ENCODE peak calls at places on chromosomes 11 and 22, in five cellular contexts. X is fibroblast of pulmonary artery, D is AG04449, A is Peyer's patch, M is IMR-90. B is an unnamed sample.

GRCh38 chr22:48717076-48717810 is 1110.4 kb downstream of the BRD1 start:
- DNase-seq in D (no peak), M (no peak), X (no peak), A (no peak), B (peak)

GRCh38 chr11:4921796-4922195 is 2.3 kb downstream of the OR51G1 start:
- DNase-seq in X (no peak), A (no peak), M (no peak), D (no peak), B (no peak)

GRCh38 chr11:363948-364761 is 5.1 kb upstream of the B4GALNT4 start:
- DNase-seq in A (peak), X (peak), M (no peak), D (no peak), B (peak)

GRCh38 chr11:74546752-74547151 is 45.6 kb upstream of the POLD3 start:
- DNase-seq in X (no peak), D (no peak), A (peak), M (no peak), B (peak)

GRCh38 chr11:11207428-11207827 is 145.6 kb downstream of the CSNK2A3 start:
- DNase-seq in A (no peak), D (no peak), M (no peak), X (no peak), B (no peak)

GRCh38 chr22:36753916-36754315 is 22.0 kb downstream of the IFT27 start:
- DNase-seq in M (no peak), A (peak), X (no peak), D (no peak), B (peak)

GRCh38 chr11:61695917-61696316 is 15.7 kb downstream of the DAGLA start:
- DNase-seq in M (peak), X (peak), A (peak), D (peak), B (peak)

GRCh38 chr11:62130498-62131464 is 7.0 kb downstream of the INCENP start:
- DNase-seq in M (no peak), X (no peak), D (no peak), A (peak), B (no peak)

GRCh38 chr11:69919659-69920499 is 100.7 kb upstream of the FGF3 start:
- DNase-seq in D (no peak), X (no peak), M (no peak), A (peak), B (no peak)

GRCh38 chr11:35579557-35580396 is 38.5 kb upstream of the FJX1 start:
- DNase-seq in A (no peak), X (peak), D (peak), M (peak), B (no peak)

GRCh38 chr11:2807276-2807681 is 78.3 kb downstream of the CDKN1C start:
- DNase-seq in M (no peak), D (no peak), X (peak), A (peak), B (peak)

GRCh38 chr11:79080506-79080905 is 360.3 kb downstream of the TENM4 start:
- DNase-seq in M (peak), D (no peak), A (no peak), X (peak), B (no peak)

GRCh38 chr22:33785283-33785991 is 134.8 kb downstream of the LARGE1 start:
- DNase-seq in A (no peak), M (peak), X (peak), D (peak), B (no peak)

GRCh38 chr11:120125005-120125404 is 12.9 kb downstream of the TRIM29 start:
- DNase-seq in A (peak), X (no peak), M (peak), D (no peak), B (peak)

GRCh38 chr11:62013266-62014157 is 46.1 kb upstream of the FTH1 start:
- DNase-seq in D (no peak), M (no peak), X (peak), A (no peak), B (no peak)

GRCh38 chr11:43021466-43021865 is 290.3 kb upstream of the API5 start:
- DNase-seq in M (no peak), A (no peak), D (no peak), X (no peak), B (no peak)

GRCh38 chr11:62593434-62594044 is 2.2 kb upstream of the TUT1 start:
- DNase-seq in X (peak), A (peak), M (peak), D (no peak), B (peak)

GRCh38 chr22:36405221-36405631 is 17.5 kb upstream of the MYH9 start:
- DNase-seq in D (no peak), A (no peak), M (no peak), X (no peak), B (no peak)

GRCh38 chr22:21995660-21996059 is 13.1 kb upstream of the TOP3B start:
- DNase-seq in X (no peak), D (no peak), A (no peak), M (no peak), B (no peak)

GRCh38 chr11:8989411-8989810 is 14.4 kb downstream of the NRIP3 start:
- DNase-seq in M (peak), D (no peak), A (no peak), X (peak), B (no peak)

GRCh38 chr11:69471329-69472052 is 10.0 kb upstream of the LINC01488 start:
- DNase-seq in D (no peak), A (no peak), X (peak), M (peak), B (no peak)

GRCh38 chr22:21652010-21652546 is 10.0 kb downstream of the SDF2L1 start:
- DNase-seq in D (no peak), M (peak), A (peak), X (peak), B (peak)

GRCh38 chr11:4115128-4115527 is 20.5 kb downstream of the RRM1 start:
- DNase-seq in A (no peak), M (no peak), D (no peak), X (no peak), B (no peak)

GRCh38 chr11:122032317-122032716 is 83.7 kb downstream of the BLID start:
- DNase-seq in D (peak), X (no peak), A (no peak), M (no peak), B (no peak)

GRCh38 chr11:43582024-43582836 is 98.3 kb upstream of the HSD17B12 start:
- DNase-seq in X (no peak), M (no peak), D (no peak), A (no peak), B (no peak)

GRCh38 chr22:27213766-27214581 is 556.6 kb downstream of the MIAT start:
- DNase-seq in X (peak), D (no peak), M (peak), A (peak), B (no peak)

DNA sequence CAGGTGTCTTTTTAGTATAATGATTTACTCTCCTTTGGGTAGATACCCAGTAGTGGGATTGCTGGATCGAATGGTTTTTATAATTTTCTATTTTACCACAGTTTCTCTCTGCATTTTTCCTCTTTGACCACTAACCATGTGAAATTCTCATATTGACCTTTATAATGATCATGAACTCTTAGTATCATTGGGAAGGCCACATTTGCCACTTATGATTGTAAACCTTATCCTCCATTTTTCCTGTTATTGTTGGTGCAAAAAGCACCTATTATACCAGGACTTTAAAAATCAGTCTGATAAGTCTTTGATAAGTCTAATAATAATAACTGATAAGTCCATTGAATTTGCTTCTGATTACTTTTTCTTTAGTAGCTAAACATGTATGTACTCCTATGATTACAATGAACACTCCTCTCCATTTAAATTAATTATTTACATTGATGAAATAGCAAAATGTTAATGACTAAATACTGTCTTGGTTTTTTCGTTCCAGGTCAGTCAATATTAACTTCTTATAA is 9.6 kb downstream of the NEAT1 start:
- DNase-seq in X (peak), A (no peak), M (peak), D (no peak), B (no peak)
- H3K4me3 ChIP-seq in X (peak), A (no peak), M (no peak), D (peak), B (no peak)

DNA sequence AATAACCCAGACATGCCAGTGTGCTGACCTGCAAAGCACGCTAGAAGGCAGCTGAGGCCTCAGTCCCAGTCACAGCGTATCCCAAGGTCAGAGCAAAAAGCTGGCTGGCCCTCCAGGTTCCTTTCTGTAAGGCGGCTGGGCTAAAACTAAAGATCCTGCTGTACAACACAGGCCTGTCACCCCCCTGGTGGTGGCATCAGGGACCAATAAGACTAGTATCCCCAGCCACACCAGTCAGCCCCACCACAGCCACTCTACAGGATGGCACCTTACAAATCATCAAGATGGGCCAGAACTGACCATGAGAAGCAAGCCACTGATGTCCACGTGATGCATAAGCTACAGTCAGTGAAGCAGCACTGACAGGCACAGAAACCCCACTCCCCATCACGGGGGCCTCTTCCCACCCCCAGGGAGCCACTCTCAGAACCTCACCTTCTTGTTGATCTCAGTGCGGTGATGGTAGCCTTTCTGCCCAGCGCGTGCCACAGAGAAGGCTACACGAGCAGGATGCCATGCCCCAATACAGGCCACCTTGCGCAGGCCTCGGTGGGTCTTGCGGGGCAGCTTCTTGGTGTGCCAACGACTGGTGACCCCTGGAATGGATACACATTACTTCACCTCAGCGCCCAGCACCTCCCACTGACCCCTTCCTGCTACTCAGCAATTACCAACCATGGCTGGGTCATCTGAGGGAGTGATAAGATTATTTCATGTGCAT is 5.0 kb downstream of the RPL3 start:
- DNase-seq in X (no peak), D (no peak), A (no peak), M (no peak), B (no peak)
- TF ChIP-seq CTCF in X (peak), D (peak), A (no peak), M (no peak), B (no peak)

GRCh38 chr22:37892566-37893338 is 13.3 kb upstream of the MICALL1 start:
- DNase-seq in A (no peak), X (peak), M (no peak), D (no peak), B (peak)

GRCh38 chr22:37893583-37893983 is 12.5 kb upstream of the MICALL1 start:
- DNase-seq in M (no peak), X (no peak), A (no peak), D (no peak), B (peak)

GRCh38 chr22:37887610-37888378 is 18.3 kb upstream of the MICALL1 start:
- DNase-seq in M (peak), D (peak), A (no peak), X (peak), B (no peak)

GRCh38 chr22:37894939-37895670 is 11.0 kb upstream of the MICALL1 start:
- DNase-seq in A (no peak), D (no peak), X (no peak), M (no peak), B (no peak)

DNA sequence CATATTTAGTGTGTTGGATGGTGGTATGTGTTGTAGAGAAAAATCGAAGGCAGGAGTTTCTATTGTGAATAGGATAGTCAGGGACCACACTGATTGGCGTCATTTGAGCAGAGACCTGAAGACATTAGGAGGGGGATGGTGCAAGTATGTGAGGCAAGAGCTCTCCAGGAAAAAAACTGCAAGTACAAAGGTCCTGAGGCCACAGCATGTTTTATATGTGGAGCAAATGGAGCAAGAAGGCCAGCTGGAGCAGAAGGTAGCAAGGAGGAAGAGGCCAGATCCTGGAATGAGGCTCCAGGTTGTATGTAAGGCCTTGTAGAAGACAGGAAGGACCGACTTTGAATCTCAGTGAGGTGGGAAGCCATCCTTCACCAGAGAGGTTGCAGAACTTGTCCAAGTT is 14.2 kb upstream of the MICALL1 start:
- DNase-seq in X (no peak), A (no peak), M (no peak), D (no peak), B (no peak)
- H3K4me3 ChIP-seq in X (no peak), A (no peak), M (no peak), D (no peak), B (no peak)

DNA sequence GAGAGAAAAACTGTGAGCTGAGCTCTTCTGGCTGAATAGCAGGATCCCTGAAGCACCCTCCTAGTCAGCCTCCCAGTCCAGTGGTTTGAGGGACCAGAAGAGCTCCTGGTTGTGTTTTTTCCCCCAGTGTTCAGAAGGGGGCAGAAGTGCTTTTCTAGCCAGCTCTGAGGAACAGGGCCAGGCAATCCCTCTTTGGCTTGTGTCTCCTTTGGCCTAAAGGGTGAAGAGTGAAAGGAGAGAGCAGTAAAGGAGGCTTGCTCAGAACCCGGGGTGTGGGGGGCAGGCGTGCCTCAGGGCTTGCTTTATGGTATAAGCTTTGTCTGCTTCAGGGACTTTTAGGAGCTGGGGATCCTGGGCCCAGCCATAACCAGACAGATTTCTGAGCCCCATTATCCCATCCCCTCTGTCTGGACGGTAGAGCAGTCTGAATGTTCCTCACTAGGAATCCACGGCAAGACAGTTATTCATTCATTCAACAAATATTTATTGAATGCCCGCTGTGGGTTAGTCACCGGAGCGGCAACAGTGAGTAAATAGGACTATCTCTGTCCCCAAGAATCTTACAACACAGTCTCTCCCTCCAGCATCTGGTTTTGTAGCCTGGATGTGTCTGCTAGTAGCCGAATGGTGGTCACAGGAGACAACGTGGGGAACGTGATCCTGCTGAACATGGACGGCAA is 14.5 kb downstream of the ACP2 start:
- DNase-seq in A (no peak), M (peak), X (peak), D (no peak), B (no peak)
- TF ChIP-seq CTCF in A (no peak), M (peak), X (peak), D (peak), B (peak)

DNA sequence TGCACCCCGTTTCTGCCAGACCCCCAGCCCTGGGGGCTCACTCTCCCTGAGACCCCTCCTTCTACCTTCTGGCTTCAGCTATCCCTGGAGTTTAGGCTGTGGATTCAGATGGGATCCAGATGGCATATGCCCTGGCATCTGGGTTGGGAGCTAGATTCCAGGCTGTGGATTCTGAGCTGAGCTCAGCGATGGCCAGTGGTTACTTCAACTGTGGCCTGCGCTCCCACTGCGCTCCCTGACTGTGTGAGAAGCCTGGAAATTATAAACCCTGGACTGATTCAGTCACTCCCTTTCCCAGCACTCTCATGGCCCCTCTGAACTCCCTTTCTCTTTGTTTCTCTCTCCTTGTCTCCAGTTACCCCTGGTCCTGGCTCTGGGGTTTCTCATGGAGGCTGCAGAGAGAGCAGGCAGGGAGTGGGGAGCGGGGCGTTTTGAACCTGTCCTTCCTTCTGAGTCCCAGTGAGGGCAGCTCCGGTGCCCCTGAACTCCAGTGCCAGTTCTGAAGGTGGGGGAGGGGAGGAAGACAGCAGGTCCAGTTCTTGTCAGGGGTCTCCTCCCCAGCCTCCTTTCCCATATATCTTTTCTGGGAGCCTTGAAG is 4.8 kb downstream of the ARHGEF17 start:
- DNase-seq in D (no peak), M (peak), A (no peak), X (no peak), B (no peak)
- H3K4me3 ChIP-seq in D (peak), M (peak), A (peak), X (peak), B (peak)

GRCh38 chr11:12827369-12827768 is 153.1 kb downstream of the TEAD1 start:
- DNase-seq in D (no peak), X (no peak), A (no peak), M (no peak), B (no peak)

GRCh38 chr11:12826441-12826840 is 152.2 kb downstream of the TEAD1 start:
- DNase-seq in D (no peak), A (no peak), M (no peak), X (no peak), B (no peak)

GRCh38 chr11:12822623-12823022 is 148.4 kb downstream of the TEAD1 start:
- DNase-seq in D (no peak), A (no peak), X (no peak), M (no peak), B (no peak)

GRCh38 chr11:12827929-12828812 is 153.9 kb downstream of the TEAD1 start:
- DNase-seq in M (peak), A (peak), X (peak), D (no peak), B (no peak)

GRCh38 chr11:12824281-12825041 is 150.2 kb downstream of the TEAD1 start:
- DNase-seq in X (no peak), D (no peak), M (no peak), A (no peak), B (no peak)
- TF ChIP-seq CTCF in X (peak), D (no peak), M (no peak), A (no peak), B (no peak)

DNA sequence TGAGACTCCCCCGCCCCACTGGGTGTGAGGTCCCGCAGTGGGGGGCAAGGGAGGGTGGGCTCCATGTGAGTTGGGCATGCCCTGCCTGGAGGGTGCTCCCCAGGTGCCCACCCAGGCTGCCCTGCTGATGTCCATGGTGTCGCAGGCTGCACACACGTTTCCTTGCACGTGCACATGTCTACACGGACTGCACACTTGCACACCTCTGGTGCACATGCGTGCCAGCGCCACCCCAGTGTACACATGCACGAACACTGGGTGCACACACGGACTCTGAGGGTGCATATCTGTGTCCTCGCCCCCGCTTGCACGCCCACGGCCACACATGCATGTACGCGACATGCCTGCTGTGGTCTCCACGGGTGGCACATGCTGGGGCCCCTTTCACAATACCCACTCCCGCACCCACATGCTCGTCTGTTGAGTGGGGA is 35.2 kb upstream of the PRODH start:
- DNase-seq in A (no peak), D (no peak), X (no peak), M (no peak), B (no peak)
- H3K4me3 ChIP-seq in A (no peak), D (no peak), X (no peak), M (no peak), B (no peak)

DNA sequence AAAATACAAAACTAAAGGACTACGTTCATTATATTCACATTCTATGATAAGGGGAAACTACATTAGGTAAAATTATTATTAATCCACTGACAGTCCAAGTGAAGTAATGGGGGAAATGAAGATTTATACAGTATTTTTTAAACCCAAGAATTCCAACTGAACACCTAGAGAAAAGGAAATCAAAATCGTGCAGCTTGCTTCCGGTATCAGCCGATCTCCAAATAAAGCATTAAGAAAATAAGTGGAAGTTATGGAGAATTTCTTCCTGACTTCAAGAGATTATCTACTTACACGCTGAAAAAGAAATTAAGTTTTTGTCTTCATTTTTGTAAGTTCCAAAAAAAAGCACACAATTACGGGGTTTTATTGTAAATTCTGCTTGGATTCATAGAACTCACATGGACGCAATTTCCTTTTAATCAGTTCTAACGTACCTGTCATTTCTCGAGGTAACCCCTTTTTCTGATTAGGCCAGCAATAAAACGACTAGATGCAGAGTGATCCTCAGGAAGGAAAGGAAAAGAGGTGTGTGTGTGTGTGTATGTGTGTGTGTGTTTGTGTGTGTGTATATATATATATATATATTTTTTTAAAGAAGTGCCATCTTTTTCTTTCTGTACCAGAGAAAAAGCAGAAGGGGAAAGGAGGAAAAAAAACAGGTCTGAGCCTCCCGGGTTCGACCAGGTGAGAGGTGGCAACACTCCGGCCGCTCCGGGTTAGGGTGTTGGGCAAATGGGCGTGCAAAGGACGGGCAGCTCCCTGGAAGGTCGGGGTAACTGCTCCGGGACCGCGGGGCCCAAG is 1.1 kb downstream of the ZBTB44 start:
- DNase-seq in M (peak), X (peak), D (no peak), A (no peak), B (no peak)
- TF ChIP-seq CTCF in M (no peak), X (no peak), D (no peak), A (no peak), B (no peak)